ENCODE peak calls at places on chromosomes 6 and 20, in six cellular contexts. Y is hepatocyte, B is Peyer's patch, M is fibroblast of lung, E is esophagus muscularis mucosa, J is uterus. S is an unnamed sample. For H3K36me3, the result is how much of the 10 kb centered on the place peaks cover.

GRCh38 chr6:15358579-15359327 is 112.9 kb downstream of the JARID2 start:
- DNase-seq in Y (no peak), E (no peak), M (peak), J (no peak), B (peak), S (no peak)

GRCh38 chr6:113763311-113763766 is 93.8 kb upstream of the MARCKS start:
- DNase-seq in B (no peak), J (no peak), Y (no peak), E (no peak), M (peak), S (peak)

GRCh38 chr6:23589811-23590210 is 536.2 kb upstream of the NRSN1 start:
- DNase-seq in B (no peak), J (no peak), M (peak), Y (no peak), E (no peak), S (no peak)

GRCh38 chr6:26029570-26029856 is 57.7 kb upstream of the HFE start:
- DNase-seq in Y (no peak), M (no peak), J (no peak), E (no peak), B (no peak), S (no peak)

GRCh38 chr20:60091284-60091683 is 133.1 kb downstream of the CDH26 start:
- DNase-seq in Y (no peak), B (no peak), M (no peak), E (no peak), J (no peak), S (no peak)

GRCh38 chr6:56850618-56851017 is 104.3 kb upstream of the BEND6 start:
- DNase-seq in E (no peak), Y (no peak), J (no peak), B (no peak), M (no peak), S (no peak)

GRCh38 chr6:3794092-3794491 is 42.6 kb upstream of the PXDC1 start:
- DNase-seq in M (no peak), Y (no peak), B (peak), E (no peak), J (no peak), S (no peak)

GRCh38 chr6:159250633-159251032 is 81.4 kb downstream of the FNDC1 start:
- DNase-seq in M (no peak), J (no peak), B (no peak), Y (no peak), E (peak), S (no peak)

GRCh38 chr20:17710379-17711305 is 10.9 kb downstream of the BANF2 start:
- DNase-seq in J (peak), B (no peak), Y (peak), E (no peak), M (peak), S (no peak)

DNA sequence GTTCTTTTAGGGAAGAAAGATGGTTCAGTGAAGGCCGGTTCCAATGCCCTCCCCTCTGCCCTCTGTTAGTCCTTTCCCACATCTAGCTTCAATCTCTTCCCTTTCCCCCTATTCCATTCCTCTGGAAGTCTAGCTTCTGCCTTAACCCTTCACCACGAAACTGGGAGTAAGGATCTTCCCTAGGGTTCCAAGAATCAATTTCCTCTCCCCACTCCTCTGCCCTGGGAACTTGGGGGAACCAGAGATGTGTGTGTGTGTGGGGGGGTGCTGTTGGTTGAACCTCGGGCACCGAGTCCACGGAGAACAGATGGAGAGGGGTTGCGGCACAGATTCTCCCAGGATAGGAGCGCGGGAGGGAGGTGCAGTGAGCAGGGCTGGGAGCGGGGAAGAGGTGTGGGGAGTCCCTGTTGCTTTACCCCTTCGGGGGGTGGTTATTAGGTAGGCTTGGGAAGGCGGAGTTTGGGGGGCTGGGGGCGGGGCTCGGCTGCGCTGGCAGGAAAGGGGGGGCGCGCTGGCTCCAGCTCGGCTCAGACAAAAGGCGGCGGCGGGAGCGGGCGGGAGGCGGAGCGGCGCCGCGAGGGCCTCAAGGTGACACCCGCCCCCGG is at the start of gene TMEM151B:
- DNase-seq in J (no peak), B (no peak), Y (no peak), M (no peak), E (no peak), S (no peak)
- H3K4me3 ChIP-seq in J (peak), B (peak), Y (no peak), M (no peak), E (peak), S (no peak)

GRCh38 chr20:51321343-51322163 is 221.0 kb downstream of the NFATC2 start:
- DNase-seq in B (no peak), E (no peak), J (no peak), Y (no peak), M (no peak), S (no peak)

GRCh38 chr20:51315390-51315789 is 227.1 kb downstream of the NFATC2 start:
- DNase-seq in M (peak), E (no peak), J (no peak), Y (no peak), B (no peak), S (no peak)

GRCh38 chr20:51319522-51319921 is 223.0 kb downstream of the NFATC2 start:
- DNase-seq in E (no peak), Y (no peak), J (no peak), M (no peak), B (no peak), S (no peak)

GRCh38 chr20:51322164-51322707 is 220.3 kb downstream of the NFATC2 start:
- DNase-seq in J (no peak), E (no peak), Y (no peak), M (no peak), B (no peak), S (no peak)

DNA sequence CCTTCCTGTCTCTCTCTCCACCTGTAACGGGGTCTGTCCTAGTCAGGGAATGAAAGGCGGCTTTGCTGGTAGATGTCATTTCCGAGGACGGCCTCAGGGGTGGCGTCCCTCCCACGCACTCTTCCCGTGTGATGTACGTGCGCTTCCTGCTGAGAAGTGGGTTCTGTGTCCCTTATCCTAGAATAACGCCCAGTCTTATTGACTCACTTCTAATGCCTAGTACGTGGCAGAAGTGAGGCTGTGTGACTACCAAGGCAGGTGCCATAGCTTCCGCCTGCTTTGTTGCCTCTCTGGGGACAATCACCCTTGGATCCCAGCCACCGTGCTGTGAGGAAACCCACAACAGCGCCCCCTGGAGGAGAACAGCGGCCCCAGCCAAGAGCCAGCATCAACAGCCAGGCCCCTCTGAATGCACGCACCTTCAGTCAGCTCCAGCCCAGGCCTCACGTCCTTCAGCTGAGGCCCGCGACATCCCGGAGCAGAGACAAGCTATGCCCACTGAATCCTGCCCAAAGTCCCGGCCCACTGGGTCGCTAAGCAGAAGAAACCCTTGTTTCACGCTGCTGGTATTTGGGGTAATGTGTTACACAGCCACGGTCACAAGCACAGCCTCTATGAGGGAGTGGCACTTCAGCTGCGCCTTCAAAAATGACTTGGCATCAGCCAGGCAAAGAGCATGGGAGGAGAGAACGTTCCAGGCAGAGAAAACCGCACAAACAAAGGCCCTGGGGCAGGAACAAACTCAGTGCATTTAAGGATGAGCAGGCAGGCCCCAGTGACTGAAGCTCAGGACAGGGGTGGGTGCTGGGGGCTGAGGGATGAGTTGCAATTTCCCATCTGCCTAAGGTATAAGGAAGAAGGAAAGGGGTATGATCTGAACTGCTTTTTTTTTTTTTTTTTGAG is 224.2 kb downstream of the NFATC2 start:
- DNase-seq in Y (peak), E (no peak), J (no peak), M (no peak), B (peak), S (no peak)
- TF ChIP-seq CTCF in Y (peak), E (peak), J (no peak), M (peak), B (no peak), S (peak)

GRCh38 chr20:57922701-57923100 is 212.9 kb upstream of the PMEPA1 start:
- DNase-seq in B (no peak), J (no peak), Y (no peak), E (no peak), M (no peak), S (no peak)
- H3K36me3 ChIP-seq in B (under half), J (under half), Y (under half), E (under half), M (under half), S (under half)

DNA sequence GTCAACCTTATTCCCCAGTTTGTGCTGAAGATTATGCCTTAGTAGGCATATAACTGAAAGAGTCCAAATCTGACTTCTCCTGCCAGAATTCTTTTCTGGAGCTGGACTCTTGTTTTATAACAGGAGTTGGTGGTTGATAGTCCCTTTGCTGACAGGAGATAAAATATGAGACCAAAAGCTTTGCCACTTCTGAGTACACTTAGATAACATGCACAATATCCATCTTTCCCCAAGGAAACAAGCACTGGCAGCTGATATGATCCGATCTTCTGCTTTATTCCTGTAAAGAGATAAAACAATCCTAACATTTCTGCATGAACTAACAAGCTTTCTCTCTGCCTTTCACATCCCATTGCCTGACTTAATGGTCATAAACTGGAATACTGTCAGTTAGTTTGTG is 1265.4 kb upstream of the ADGRB3 start:
- DNase-seq in Y (no peak), J (no peak), E (no peak), B (no peak), M (no peak), S (no peak)
- H3K4me3 ChIP-seq in Y (no peak), J (no peak), E (no peak), B (no peak), M (no peak), S (no peak)

GRCh38 chr20:40703981-40704530 is 15.0 kb upstream of the MAFB start:
- DNase-seq in E (no peak), Y (no peak), B (no peak), J (no peak), M (no peak), S (no peak)

GRCh38 chr20:40704828-40705227 is 15.8 kb upstream of the MAFB start:
- DNase-seq in Y (no peak), E (no peak), M (no peak), B (no peak), J (no peak), S (no peak)

GRCh38 chr20:40705413-40705812 is 16.4 kb upstream of the MAFB start:
- DNase-seq in Y (no peak), M (no peak), E (no peak), J (no peak), B (no peak), S (no peak)

GRCh38 chr20:40710608-40711007 is 21.6 kb upstream of the MAFB start:
- DNase-seq in B (no peak), E (no peak), J (no peak), Y (no peak), M (peak), S (no peak)

DNA sequence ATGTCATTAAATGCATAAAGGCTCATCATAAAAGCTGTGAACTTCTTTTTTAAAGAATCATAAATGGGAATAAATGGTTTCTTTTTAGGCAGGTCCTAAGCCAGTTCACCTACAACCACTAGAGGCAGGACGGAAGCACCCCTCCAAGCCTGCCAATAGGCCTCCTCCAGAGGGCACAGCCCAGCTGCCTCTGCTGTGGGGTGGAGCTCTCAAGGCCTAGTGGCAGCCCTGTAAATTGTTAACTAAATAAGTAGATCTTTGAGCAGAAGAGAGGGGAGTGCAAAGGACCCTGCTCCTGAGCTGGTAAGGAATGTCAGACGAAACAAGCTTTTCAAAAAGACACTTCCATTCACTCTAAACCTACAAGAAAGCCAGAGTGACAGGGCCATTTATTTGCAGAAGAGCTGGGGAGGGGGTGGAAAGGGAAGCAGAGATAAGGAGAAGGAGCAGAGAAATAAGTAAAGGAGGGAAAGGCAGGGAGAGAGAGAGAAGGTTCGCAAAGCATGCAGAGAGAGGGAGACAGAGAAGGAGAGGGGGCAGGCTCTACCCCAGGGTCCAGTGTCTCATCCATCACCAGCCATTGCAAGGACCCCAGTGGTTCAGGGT is 18.0 kb upstream of the MAFB start:
- DNase-seq in J (no peak), B (no peak), E (no peak), Y (peak), M (no peak), S (no peak)
- TF ChIP-seq CTCF in J (no peak), B (no peak), E (no peak), Y (peak), M (no peak), S (no peak)

DNA sequence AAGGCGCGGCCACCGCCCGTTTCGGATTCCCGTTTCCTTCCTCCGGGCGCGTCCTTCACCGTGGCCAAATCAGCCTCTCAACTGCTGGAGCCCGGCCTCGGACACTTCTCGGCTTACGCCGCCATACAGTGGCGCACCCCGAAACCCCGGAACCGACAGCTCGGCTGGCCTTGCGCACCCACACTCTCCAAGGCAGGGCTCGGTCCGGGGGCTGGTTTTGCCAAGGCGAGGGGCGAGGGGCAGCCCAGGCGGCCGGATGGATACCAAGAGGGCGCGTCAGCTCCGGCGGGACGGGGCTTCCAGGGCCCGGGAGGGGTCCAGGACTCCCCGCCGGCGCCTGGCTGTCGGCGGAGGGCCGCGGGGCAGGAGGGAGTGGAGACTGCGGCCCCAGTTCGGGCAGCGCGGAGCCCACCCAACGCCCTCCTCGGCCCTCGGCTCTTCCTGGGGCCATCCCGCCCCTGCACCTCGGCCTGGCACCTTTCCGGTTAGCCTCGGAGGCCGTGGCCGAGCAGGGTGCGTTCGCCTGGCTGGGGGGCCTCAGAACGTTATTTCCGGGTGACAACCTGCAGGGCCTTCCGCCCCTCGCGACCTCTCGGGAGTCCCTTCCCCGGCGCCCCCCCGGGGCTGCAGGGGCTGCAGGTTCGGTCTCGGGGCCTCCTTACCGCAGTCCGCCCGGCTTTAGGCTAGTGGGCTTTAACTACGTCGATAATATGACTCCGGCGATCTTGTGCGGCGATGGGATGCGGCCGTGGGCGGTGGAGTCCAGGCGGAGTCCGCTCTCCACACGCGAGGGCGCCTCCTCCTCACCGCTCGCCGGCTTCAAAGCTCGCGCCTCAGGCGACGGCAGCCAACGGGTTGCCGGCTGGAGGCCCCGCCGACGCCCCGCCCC is 697 bp upstream of the CEP43 start:
- DNase-seq in B (peak), J (peak), M (no peak), E (peak), Y (peak), S (no peak)
- H3K36me3 ChIP-seq in B (under half), J (under half), M (under half), E (under half), Y (under half), S (under half)

GRCh38 chr6:119148825-119149525 is 70.5 kb upstream of the FAM184A start:
- DNase-seq in Y (no peak), B (no peak), E (peak), M (peak), J (no peak), S (peak)
- H3K4me3 ChIP-seq in Y (no peak), B (no peak), E (no peak), M (no peak), J (no peak), S (no peak)

GRCh38 chr6:2104524-2104880 is 140.9 kb downstream of the GMDS start:
- DNase-seq in J (no peak), E (no peak), M (no peak), B (no peak), Y (no peak), S (no peak)
- TF ChIP-seq CTCF in J (no peak), E (no peak), M (no peak), B (peak), Y (no peak), S (no peak)

GRCh38 chr6:10205120-10205519 is 209.8 kb downstream of the TFAP2A start:
- DNase-seq in J (no peak), E (no peak), M (no peak), B (no peak), Y (no peak), S (peak)
- H3K36me3 ChIP-seq in J (under half), E (under half), M (under half), B (under half), Y (under half), S (under half)